ENCODE peak calls at places on chromosomes 5 and 9, in eight cellular contexts. O, F, A, M, U, X, E and K are unnamed samples.

GRCh38 chr9:88106492-88106891 is 31.8 kb downstream of the SPATA31C2 start:
- DNase-seq in X (peak; percentile 67), E (no peak), U (peak; percentile 27), O (peak; percentile 55), F (no peak), M (no peak), A (no peak), K (no peak)

GRCh38 chr5:147509710-147510651 is at the start of gene DPYSL3:
- DNase-seq in O (peak; percentile 88), U (peak; percentile 84), M (no peak), F (peak; percentile 55), E (peak; percentile 13), A (no peak), X (peak; percentile 93), K (peak; percentile 21)

GRCh38 chr9:19116391-19116790 is 10.9 kb downstream of the PLIN2 start:
- DNase-seq in A (no peak), U (peak; percentile 75), O (peak; percentile 51), M (no peak), X (no peak), F (no peak), E (no peak), K (no peak)

GRCh38 chr9:123541441-123541840 is 185.4 kb downstream of the CRB2 start:
- DNase-seq in F (no peak), U (no peak), E (no peak), A (no peak), X (no peak), M (no peak), O (no peak), K (no peak)

GRCh38 chr9:35746583-35746982 is 2.4 kb downstream of the GBA2 start:
- DNase-seq in M (no peak), E (no peak), A (no peak), X (no peak), U (no peak), O (no peak), F (no peak), K (no peak)

GRCh38 chr5:19564036-19564435 is 424.0 kb downstream of the CDH18 start:
- DNase-seq in A (no peak), O (no peak), E (no peak), X (no peak), U (peak; percentile 9), M (no peak), F (no peak), K (no peak)

GRCh38 chr5:35134278-35135030 is 86.7 kb upstream of the AGXT2 start:
- DNase-seq in E (no peak), U (no peak), M (no peak), A (no peak), F (no peak), O (no peak), X (no peak), K (no peak)

GRCh38 chr5:156121234-156121633 is 205.7 kb upstream of the SGCD start:
- DNase-seq in F (no peak), O (no peak), X (no peak), E (no peak), M (no peak), A (no peak), U (peak; percentile 4), K (no peak)

GRCh38 chr5:74543162-74543995 is 97.1 kb downstream of the ENC1 start:
- DNase-seq in M (no peak), O (peak; percentile 86), X (peak; percentile 89), F (no peak), A (no peak), U (peak; percentile 92), E (peak; percentile 81), K (no peak)

GRCh38 chr9:95441081-95441480 is 75.7 kb downstream of the PTCH1 start:
- DNase-seq in O (no peak), A (no peak), X (no peak), E (no peak), M (no peak), U (no peak), F (no peak), K (no peak)

GRCh38 chr5:38212307-38212706 is 46.1 kb upstream of the EGFLAM start:
- DNase-seq in M (no peak), E (no peak), F (no peak), O (no peak), U (no peak), A (no peak), X (no peak), K (no peak)

GRCh38 chr5:38208782-38209378 is 49.5 kb upstream of the EGFLAM start:
- DNase-seq in A (peak; percentile 34), O (peak; percentile 54), E (peak; percentile 19), M (no peak), U (peak; percentile 43), X (peak; percentile 77), F (no peak), K (no peak)

GRCh38 chr5:38211354-38211710 is 47.0 kb upstream of the EGFLAM start:
- DNase-seq in M (no peak), F (no peak), E (no peak), O (no peak), U (no peak), A (no peak), X (no peak), K (no peak)

GRCh38 chr5:38210701-38211353 is 47.5 kb upstream of the EGFLAM start:
- DNase-seq in O (no peak), F (no peak), M (no peak), A (no peak), U (no peak), E (no peak), X (no peak), K (no peak)

DNA sequence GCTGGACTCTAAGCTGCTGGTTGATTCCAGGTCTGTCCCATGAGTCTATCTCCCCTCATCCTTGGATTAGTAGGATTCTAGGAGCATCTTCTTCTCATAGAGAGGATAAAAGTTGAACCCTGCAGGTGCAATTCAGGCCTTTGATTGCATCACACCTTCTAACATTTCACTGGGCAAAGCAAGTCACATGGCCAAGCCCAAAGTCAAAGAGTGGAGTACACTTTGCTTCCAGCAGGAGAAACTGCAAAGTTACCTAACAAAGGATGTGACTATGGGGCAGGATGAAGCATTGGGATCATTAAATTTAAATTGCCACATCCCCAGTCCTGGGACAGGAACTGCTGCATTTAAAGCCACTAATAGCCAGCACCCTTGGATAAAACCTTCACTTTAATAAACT is 51.0 kb upstream of the EGFLAM start:
- DNase-seq in M (no peak), U (no peak), F (no peak), X (peak; percentile 68), O (no peak), E (no peak), A (no peak), K (no peak)
- TF ChIP-seq CTCF in M (no peak), U (no peak), F (peak; percentile 28), X (peak; percentile 60), O (peak; percentile 7), E (no peak), A (no peak), K (no peak)

DNA sequence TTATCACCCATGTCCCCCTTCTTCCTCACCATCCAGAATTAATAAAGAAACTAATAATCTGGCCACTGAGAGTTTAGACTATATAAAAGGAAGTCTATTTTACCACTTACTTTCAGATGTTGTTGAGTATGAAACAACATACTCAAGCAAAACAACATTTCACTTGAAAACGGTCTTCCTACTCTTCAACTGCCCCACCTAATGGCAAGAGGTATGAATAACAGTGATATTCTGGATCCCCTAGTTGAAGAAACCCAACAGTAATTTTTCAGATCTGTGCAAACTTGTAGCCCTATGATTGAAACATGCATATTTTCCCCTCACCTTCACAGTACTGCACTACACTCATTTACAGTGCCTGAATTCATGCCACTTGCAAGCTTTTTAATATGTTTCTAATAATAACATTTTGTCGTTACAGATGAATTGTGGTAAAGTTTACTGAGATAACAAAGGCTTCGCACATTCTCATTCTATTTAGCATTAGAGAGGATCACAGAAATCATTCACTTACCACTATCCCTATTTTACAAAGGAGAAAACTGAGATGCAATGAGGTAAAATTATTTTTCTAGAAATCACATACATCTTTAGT is 267.9 kb upstream of the PDE4D start:
- DNase-seq in O (peak; percentile 48), X (no peak), U (peak; percentile 55), A (peak; percentile 63), M (no peak), F (no peak), E (peak; percentile 13), K (peak; percentile 40)
- TF ChIP-seq CTCF in O (peak; percentile 39), X (peak; percentile 77), U (peak; percentile 68), A (peak; percentile 59), M (no peak), F (peak; percentile 61), E (peak; percentile 52), K (peak; percentile 38)

DNA sequence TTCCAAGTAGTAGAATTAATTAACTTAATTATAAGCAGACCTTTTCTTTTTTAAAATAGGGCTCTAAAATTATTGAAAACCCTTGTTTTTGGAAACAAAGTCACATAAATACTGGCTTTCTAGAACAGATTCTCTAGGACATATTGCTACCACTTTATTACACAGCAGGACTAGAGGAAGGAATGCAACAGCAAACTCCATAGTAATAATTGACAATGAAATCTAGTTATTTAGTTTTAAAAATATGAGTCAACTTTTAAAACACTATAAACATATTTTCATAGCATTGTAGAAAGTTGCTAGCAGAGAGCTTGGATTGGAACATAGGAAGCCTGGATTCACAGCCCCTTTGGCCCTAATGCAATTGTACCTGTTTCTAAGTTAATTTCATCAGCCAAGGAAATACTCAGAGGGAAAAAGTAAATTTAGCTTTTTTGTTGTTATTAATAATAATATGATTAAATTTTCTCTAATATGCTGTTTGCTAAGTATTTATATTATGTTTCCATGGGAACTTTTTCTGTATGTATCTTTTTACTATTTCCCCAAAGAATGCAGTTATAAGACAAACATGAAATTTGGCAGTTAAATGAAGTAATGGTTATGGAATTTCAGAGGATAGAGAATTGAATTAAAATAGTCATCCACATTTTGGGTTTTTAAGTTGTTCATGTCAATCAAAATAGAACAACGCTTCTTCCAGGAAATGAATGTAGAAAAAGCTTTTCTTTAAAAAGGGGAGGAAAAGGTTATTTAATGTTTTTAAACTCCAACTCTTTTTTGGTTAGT is 45.6 kb downstream of the VCAN start:
- DNase-seq in X (no peak), O (no peak), F (no peak), E (no peak), M (no peak), U (peak; percentile 34), A (no peak), K (no peak)
- TF ChIP-seq CTCF in X (peak; percentile 20), O (peak; percentile 40), F (no peak), E (no peak), M (no peak), U (peak; percentile 19), A (no peak), K (no peak)

GRCh38 chr9:116116411-116116810 is 37.2 kb upstream of the PAPPA start:
- DNase-seq in M (no peak), U (no peak), E (no peak), A (no peak), O (no peak), F (no peak), X (no peak), K (no peak)

GRCh38 chr9:116115731-116116353 is 37.7 kb upstream of the PAPPA start:
- DNase-seq in U (peak; percentile 44), O (peak; percentile 75), A (no peak), E (no peak), M (no peak), F (no peak), X (no peak), K (no peak)

DNA sequence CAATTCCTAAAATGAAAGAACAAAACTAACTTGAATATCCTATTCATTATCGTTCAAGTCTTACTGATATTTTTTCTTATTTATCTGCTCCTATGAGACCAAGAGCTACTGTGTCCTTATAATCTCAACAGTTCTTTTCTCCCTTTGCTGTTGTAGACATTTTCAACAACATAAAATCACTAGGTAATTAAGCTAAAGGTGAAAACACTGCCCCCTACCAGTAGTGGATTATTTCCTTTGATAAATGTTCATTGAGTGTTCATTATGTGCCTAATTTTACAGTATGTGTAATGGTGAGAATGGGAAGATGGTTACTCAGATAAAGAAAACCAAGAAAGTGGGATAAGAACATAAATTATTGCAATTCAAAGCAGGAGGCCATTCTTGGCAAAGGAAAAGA is 41.4 kb upstream of the PAPPA start:
- DNase-seq in A (no peak), O (peak; percentile 39), X (no peak), F (no peak), U (peak; percentile 39), E (peak; percentile 5), M (no peak), K (no peak)
- TF ChIP-seq CTCF in A (no peak), O (peak; percentile 40), X (peak; percentile 65), F (peak; percentile 35), U (peak; percentile 37), E (peak; percentile 31), M (no peak), K (no peak)